ENCODE peak calls at places on chromosomes 6 and 20, in four cellular contexts. N, Z, V and K are unnamed samples.
A peak's percentile ranks its signal among the peaks of the same experiment; 100 is the strongest.

GRCh38 chr6:53544050-53544499 is 826 bp downstream of the GCLC start:
- DNase-seq in N (no peak), Z (peak; percentile 45), V (peak; percentile 27), K (peak; percentile 27)

GRCh38 chr20:31497838-31498540 is 16.3 kb upstream of the HM13 start:
- DNase-seq in N (no peak), V (peak; percentile 49), Z (no peak), K (no peak)

GRCh38 chr6:55826941-55827340 is 48.4 kb downstream of the BMP5 start:
- DNase-seq in V (no peak), Z (no peak), N (no peak), K (peak; percentile 30)

GRCh38 chr6:4820704-4821276 is 44.6 kb downstream of the CDYL start:
- DNase-seq in Z (no peak), N (no peak), V (peak; percentile 69), K (no peak)

GRCh38 chr6:144294016-144294415 is 8.9 kb downstream of the UTRN start:
- DNase-seq in V (peak; percentile 90), Z (peak; percentile 53), N (no peak), K (no peak)

GRCh38 chr20:44154521-44155001 is 32.4 kb downstream of the JPH2 start:
- DNase-seq in Z (peak; percentile 7), N (no peak), V (no peak), K (no peak)

GRCh38 chr6:135540207-135540877 is 42.8 kb upstream of the AHI1 start:
- DNase-seq in Z (no peak), N (no peak), V (peak; percentile 62), K (no peak)

GRCh38 chr6:148177589-148178233 is 164.9 kb upstream of the SASH1 start:
- DNase-seq in N (peak; percentile 73), Z (peak; percentile 55), V (peak; percentile 68), K (no peak)

GRCh38 chr6:19180348-19181073 is 656.7 kb upstream of the ID4 start:
- DNase-seq in V (no peak), Z (no peak), N (no peak), K (no peak)

GRCh38 chr6:27312146-27312949 is at the start of gene POM121L2:
- DNase-seq in N (peak; percentile 89), V (peak; percentile 28), Z (peak; percentile 35), K (no peak)

GRCh38 chr6:40346241-40346640 is 240.9 kb downstream of the LRFN2 start:
- DNase-seq in Z (no peak), N (no peak), V (no peak), K (no peak)

DNA sequence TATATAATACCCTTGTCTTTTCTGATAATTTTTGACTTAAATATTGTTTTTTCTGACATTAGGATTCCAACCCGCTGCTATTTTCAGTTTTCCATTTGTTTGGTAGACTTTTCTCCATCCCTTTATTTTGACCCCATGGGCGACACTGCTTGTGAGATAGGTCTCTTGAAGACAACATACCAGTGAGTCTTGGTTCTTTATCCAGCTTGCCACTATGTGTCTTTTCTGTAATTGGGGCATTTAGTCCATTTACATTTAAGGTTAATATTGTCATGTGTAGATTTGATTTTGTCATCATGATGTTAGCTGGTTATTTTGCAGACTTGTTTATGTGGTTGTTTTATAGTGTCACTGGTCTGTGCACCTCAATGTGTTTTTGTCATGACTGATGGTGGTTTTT is 67.7 kb upstream of the IRAK1BP1 start:
- DNase-seq in V (no peak), Z (no peak), N (no peak), K (no peak)
- H3K4me1 ChIP-seq in V (no peaks in the 10 kb centered on the region), Z (no peaks in the 10 kb centered on the region), N (no peaks in the 10 kb centered on the region), K (no peaks in the 10 kb centered on the region)

DNA sequence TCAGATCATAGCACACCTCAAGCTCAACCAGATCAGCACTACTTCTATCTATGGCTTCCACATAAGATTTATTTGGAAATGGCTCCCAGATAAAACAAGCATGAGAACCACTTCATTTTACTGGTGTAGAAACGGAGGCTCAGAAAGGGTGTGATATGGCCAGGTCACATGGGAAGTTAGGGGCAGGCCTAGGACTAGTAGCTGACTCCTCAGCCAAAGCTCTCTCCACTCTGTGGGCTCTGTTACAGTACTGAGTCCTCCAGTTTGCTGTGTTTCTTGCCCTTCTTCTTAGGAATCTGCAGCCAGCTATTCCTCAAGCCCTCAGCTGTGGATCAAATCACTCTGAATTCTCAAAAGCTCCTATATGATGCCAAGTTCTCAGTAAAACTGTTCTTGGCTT is 42.4 kb upstream of the ADGRF1 start:
- DNase-seq in N (no peak), Z (no peak), V (no peak), K (no peak)
- H2AK5ac ChIP-seq in N (no peak overlapping the region), Z (no peak overlapping the region), V (no peak overlapping the region), K (no peak overlapping the region)

DNA sequence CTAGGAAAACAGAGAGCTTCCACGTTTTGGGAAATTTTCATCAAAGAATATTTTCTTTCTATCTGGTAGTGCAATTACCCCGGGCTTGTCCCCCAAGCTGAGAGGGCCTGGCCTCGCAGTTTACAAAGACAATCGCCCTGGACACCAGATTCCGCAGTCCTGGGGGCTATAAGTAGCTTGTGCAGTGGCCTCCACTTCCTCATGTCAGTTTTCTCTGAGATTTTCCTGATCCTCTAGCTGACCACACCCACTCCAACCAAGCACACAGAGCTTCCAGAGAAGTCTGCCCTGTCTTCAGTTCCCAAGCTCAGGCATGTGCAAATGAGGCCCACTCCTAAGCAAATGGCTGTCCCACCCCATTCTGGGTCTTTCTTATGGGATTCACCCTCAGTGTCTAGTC is 245.3 kb downstream of the MAFB start:
- DNase-seq in N (no peak), V (no peak), Z (peak; percentile 25), K (no peak)
- H4K91ac ChIP-seq in N (no peak overlapping the region), V (no peak overlapping the region), Z (no peak overlapping the region), K (no peak overlapping the region)

GRCh38 chr6:25435397-25435985 is 156.3 kb downstream of the CARMIL1 start:
- DNase-seq in Z (no peak), N (no peak), V (no peak), K (no peak)

GRCh38 chr6:25427549-25427948 is 148.4 kb downstream of the CARMIL1 start:
- DNase-seq in Z (no peak), N (no peak), V (no peak), K (no peak)

GRCh38 chr6:25428758-25429317 is 149.7 kb downstream of the CARMIL1 start:
- DNase-seq in N (no peak), V (no peak), Z (no peak), K (no peak)

GRCh38 chr6:25436760-25437159 is 157.6 kb downstream of the CARMIL1 start:
- DNase-seq in V (no peak), N (no peak), Z (no peak), K (no peak)

GRCh38 chr6:25431642-25432307 is 152.6 kb downstream of the CARMIL1 start:
- DNase-seq in V (no peak), Z (no peak), N (no peak), K (no peak)
- H3K4me1 ChIP-seq in V (no peaks in the 10 kb centered on the region), Z (peaks cover 3% of the 10 kb centered on the region), N (no peaks in the 10 kb centered on the region), K (peaks cover 1% of the 10 kb centered on the region)